ENCODE peak calls at places on chromosomes 7 and 10, in eight cellular contexts. M is CD8-positive, alpha-beta T cell; G is uterus; K is left ventricle myocardium inferior; I is A673; A is neural progenitor cell; L is heart right ventricle; E is upper lobe of right lung. V is an unnamed sample.

GRCh38 chr10:45460235-45460878 is 86.3 kb downstream of the ALOX5 start:
- DNase-seq in E (no peak), K (no peak), I (no peak), G (no peak), L (no peak), M (no peak), A (no peak), V (no peak)

GRCh38 chr7:78296689-78297371 is 498.3 kb downstream of the PHTF2 start:
- DNase-seq in A (no peak), M (no peak), I (no peak), L (no peak), E (no peak), G (no peak), K (no peak), V (no peak)

GRCh38 chr7:106309352-106309751 is 24.6 kb upstream of the NAMPT start:
- DNase-seq in I (no peak), G (no peak), K (no peak), M (no peak), E (no peak), L (no peak), A (no peak), V (no peak)

GRCh38 chr7:1298938-1299885 is 66.5 kb downstream of the UNCX start:
- DNase-seq in K (no peak), G (no peak), I (no peak), L (no peak), M (no peak), A (no peak), E (no peak), V (no peak)

GRCh38 chr10:78898341-78899097 is 170.2 kb upstream of the ZMIZ1 start:
- DNase-seq in E (no peak), G (no peak), M (no peak), K (no peak), L (no peak), I (no peak), A (no peak), V (no peak)

GRCh38 chr7:7566651-7567611 is at the start of gene MIOS:
- DNase-seq in L (peak), E (peak), A (peak), I (peak), M (peak), G (peak), K (peak), V (peak)

GRCh38 chr7:84538268-84538667 is 343.7 kb upstream of the SEMA3A start:
- DNase-seq in G (no peak), I (no peak), K (no peak), A (no peak), M (no peak), L (no peak), E (no peak), V (no peak)

GRCh38 chr7:158077441-158077840 is 510.2 kb downstream of the PTPRN2 start:
- DNase-seq in L (no peak), I (no peak), E (peak), K (no peak), M (no peak), G (no peak), A (no peak), V (no peak)

GRCh38 chr7:127383123-127383835 is 9.2 kb downstream of the ZNF800 start:
- DNase-seq in K (no peak), I (peak), M (no peak), E (no peak), L (no peak), G (no peak), A (no peak), V (no peak)

GRCh38 chr7:96034940-96035727 is 262.8 kb downstream of the DYNC1I1 start:
- DNase-seq in A (no peak), K (no peak), I (no peak), G (no peak), M (no peak), L (no peak), E (no peak), V (no peak)

GRCh38 chr10:118672766-118673715 is 77.6 kb upstream of the PRLHR start:
- DNase-seq in E (no peak), L (no peak), G (no peak), K (no peak), I (no peak), M (no peak), A (no peak), V (no peak)

GRCh38 chr7:5424689-5425506 is 1.3 kb upstream of the TNRC18 start:
- DNase-seq in M (no peak), I (peak), K (peak), E (peak), L (peak), G (peak), A (peak), V (no peak)

GRCh38 chr7:963236-964078 is 9.0 kb upstream of the ADAP1 start:
- DNase-seq in G (no peak), M (no peak), E (peak), K (peak), L (peak), I (no peak), A (peak), V (no peak)

GRCh38 chr7:148572067-148572522 is 18.5 kb upstream of the C7orf33 start:
- DNase-seq in I (no peak), L (no peak), K (no peak), A (no peak), M (no peak), E (no peak), G (no peak), V (no peak)

GRCh38 chr10:88670497-88670896 is 6.3 kb downstream of the LIPF start:
- DNase-seq in G (no peak), K (no peak), A (no peak), I (no peak), M (no peak), L (no peak), E (no peak), V (no peak)

GRCh38 chr10:104642311-104643022 is 1.4 kb downstream of the SORCS3 start:
- DNase-seq in M (no peak), I (peak), K (no peak), L (peak), A (peak), E (no peak), G (no peak), V (no peak)

GRCh38 chr7:148275359-148275890 is 315.1 kb upstream of the C7orf33 start:
- DNase-seq in G (no peak), A (no peak), I (no peak), K (no peak), L (no peak), E (no peak), M (no peak), V (no peak)

GRCh38 chr10:11176746-11177145 is 159.1 kb downstream of the CELF2 start:
- DNase-seq in L (no peak), A (no peak), K (no peak), E (no peak), M (no peak), I (no peak), G (no peak), V (no peak)

GRCh38 chr10:4038000-4038399 is 253.0 kb upstream of the KLF6 start:
- DNase-seq in K (no peak), E (no peak), A (no peak), L (no peak), G (no peak), I (no peak), M (no peak), V (no peak)

GRCh38 chr7:27167916-27168264 is 2.6 kb upstream of the HOXA9 start:
- DNase-seq in A (no peak), G (peak), L (no peak), K (no peak), E (no peak), I (no peak), M (no peak), V (no peak)

GRCh38 chr7:97835296-97836138 is 36.7 kb downstream of the ASNS start:
- DNase-seq in E (no peak), G (peak), K (peak), M (peak), L (peak), A (peak), I (peak), V (peak)

GRCh38 chr7:39700932-39701331 is 77.6 kb downstream of the RALA start:
- DNase-seq in E (peak), L (peak), M (no peak), K (peak), I (no peak), A (no peak), G (no peak), V (no peak)

GRCh38 chr7:147145194-147145593 is 1028.6 kb downstream of the CNTNAP2 start:
- DNase-seq in E (no peak), K (no peak), M (no peak), G (no peak), I (no peak), L (no peak), A (no peak), V (no peak)

GRCh38 chr7:43135129-43135528 is 22.7 kb downstream of the HECW1 start:
- DNase-seq in E (no peak), G (no peak), I (no peak), A (no peak), K (no peak), M (no peak), L (no peak), V (no peak)

GRCh38 chr7:4837814-4838625 is 23.8 kb downstream of the PAPOLB start:
- DNase-seq in I (no peak), G (no peak), A (peak), M (no peak), E (peak), L (peak), K (no peak), V (no peak)

GRCh38 chr7:87564290-87564963 is 36.3 kb downstream of the ABCB1 start:
- DNase-seq in A (peak), G (no peak), E (no peak), M (no peak), L (no peak), I (peak), K (no peak), V (no peak)
- TF ChIP-seq CTCF in A (peak), G (no peak), E (peak), M (peak), L (no peak), I (peak), K (peak), V (peak)

GRCh38 chr7:129110575-129111376 is 33.7 kb upstream of the TSPAN33 start:
- DNase-seq in M (no peak), A (peak), L (no peak), E (no peak), G (no peak), I (peak), K (no peak), V (no peak)
- H3K27ac ChIP-seq in M (no peak), A (peak), L (no peak), E (no peak), G (no peak), I (peak), K (no peak), V (no peak)

GRCh38 chr7:142863891-142864685 is 9.2 kb downstream of the EPHB6 start:
- DNase-seq in G (no peak), A (no peak), I (no peak), K (no peak), E (peak), L (no peak), M (no peak), V (no peak)
- TF ChIP-seq CTCF in G (no peak), A (no peak), I (no peak), K (no peak), E (no peak), L (no peak), M (no peak), V (no peak)

DNA sequence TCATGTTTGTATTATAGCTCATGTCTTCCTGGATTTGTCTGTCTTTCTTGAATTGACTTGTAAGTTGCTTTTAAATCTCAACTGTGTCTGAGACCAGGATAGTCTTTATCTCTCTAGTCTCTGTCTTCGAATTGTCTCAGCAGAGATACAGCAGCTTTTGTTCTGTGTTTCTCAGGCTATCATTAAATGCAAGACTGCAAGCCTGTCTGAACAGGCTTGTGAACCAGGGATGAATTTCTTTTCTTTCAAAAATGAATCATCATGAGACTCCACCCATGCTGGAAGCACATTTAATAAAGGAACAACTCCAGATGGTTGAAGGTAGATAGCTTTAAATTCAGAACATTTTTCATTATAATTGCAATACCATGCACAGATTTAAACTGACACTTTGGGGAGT is 155.8 kb downstream of the SEC23IP start:
- DNase-seq in M (no peak), K (no peak), A (no peak), G (no peak), I (no peak), L (no peak), E (no peak), V (no peak)
- H3K27ac ChIP-seq in M (no peak), K (no peak), A (no peak), G (no peak), I (no peak), L (no peak), E (no peak), V (no peak)

GRCh38 chr7:99615989-99616358 is 772 bp upstream of the ZSCAN25 start:
- DNase-seq in M (no peak), I (no peak), K (no peak), L (no peak), E (no peak), G (no peak), A (no peak), V (no peak)

GRCh38 chr7:99617187-99617781 is 538 bp downstream of the ZSCAN25 start:
- DNase-seq in M (no peak), A (peak), I (no peak), E (no peak), K (no peak), G (no peak), L (no peak), V (no peak)

GRCh38 chr7:99618726-99619125 is 2.0 kb downstream of the ZSCAN25 start:
- DNase-seq in A (no peak), E (no peak), M (no peak), L (no peak), G (no peak), I (no peak), K (no peak), V (no peak)

GRCh38 chr7:99616359-99617186 is at the start of gene ZSCAN25:
- DNase-seq in I (peak), G (peak), A (peak), L (peak), E (peak), M (peak), K (peak), V (peak)

GRCh38 chr7:99614495-99614894 is 2.3 kb upstream of the ZSCAN25 start:
- DNase-seq in M (no peak), E (no peak), G (no peak), K (no peak), A (no peak), L (no peak), I (no peak), V (no peak)
- TF ChIP-seq CTCF in M (no peak), E (no peak), G (no peak), K (no peak), A (no peak), L (no peak), I (no peak), V (no peak)

GRCh38 chr7:87038993-87039716 is 20.3 kb downstream of the ELAPOR2 start:
- DNase-seq in G (no peak), L (no peak), M (no peak), E (no peak), K (no peak), A (no peak), I (no peak), V (no peak)
- H3K27ac ChIP-seq in G (peak), L (peak), M (no peak), E (peak), K (no peak), A (peak), I (no peak), V (no peak)

GRCh38 chr7:77293046-77293445 is 93.4 kb upstream of the FGL2 start:
- DNase-seq in E (no peak), M (no peak), A (no peak), K (no peak), G (no peak), L (no peak), I (no peak), V (no peak)
- TF ChIP-seq CTCF in E (no peak), M (no peak), A (peak), K (peak), G (no peak), L (no peak), I (no peak), V (no peak)

GRCh38 chr7:24972166-24972477 is 7.9 kb downstream of the OSBPL3 start:
- DNase-seq in I (no peak), M (no peak), G (no peak), L (no peak), A (no peak), E (no peak), K (no peak), V (no peak)

GRCh38 chr7:24972991-24973390 is 7.0 kb downstream of the OSBPL3 start:
- DNase-seq in E (no peak), M (no peak), K (no peak), G (no peak), I (no peak), L (no peak), A (no peak), V (no peak)

GRCh38 chr7:24970676-24971075 is 9.3 kb downstream of the OSBPL3 start:
- DNase-seq in M (no peak), K (no peak), I (no peak), G (no peak), L (no peak), E (no peak), A (no peak), V (no peak)

GRCh38 chr7:24974026-24974832 is 5.7 kb downstream of the OSBPL3 start:
- DNase-seq in I (no peak), M (no peak), A (no peak), L (no peak), K (no peak), G (no peak), E (no peak), V (no peak)

GRCh38 chr7:24971333-24972165 is 8.4 kb downstream of the OSBPL3 start:
- DNase-seq in M (no peak), A (no peak), G (no peak), K (no peak), E (no peak), I (no peak), L (no peak), V (no peak)
- H3K27ac ChIP-seq in M (no peak), A (no peak), G (no peak), K (no peak), E (no peak), I (no peak), L (no peak), V (no peak)

GRCh38 chr10:19946245-19946644 is 130.0 kb downstream of the PLXDC2 start:
- DNase-seq in L (no peak), M (no peak), G (no peak), I (no peak), K (no peak), A (no peak), E (no peak), V (no peak)
- TF ChIP-seq CTCF in L (no peak), M (no peak), G (no peak), I (no peak), K (no peak), A (no peak), E (no peak), V (no peak)

DNA sequence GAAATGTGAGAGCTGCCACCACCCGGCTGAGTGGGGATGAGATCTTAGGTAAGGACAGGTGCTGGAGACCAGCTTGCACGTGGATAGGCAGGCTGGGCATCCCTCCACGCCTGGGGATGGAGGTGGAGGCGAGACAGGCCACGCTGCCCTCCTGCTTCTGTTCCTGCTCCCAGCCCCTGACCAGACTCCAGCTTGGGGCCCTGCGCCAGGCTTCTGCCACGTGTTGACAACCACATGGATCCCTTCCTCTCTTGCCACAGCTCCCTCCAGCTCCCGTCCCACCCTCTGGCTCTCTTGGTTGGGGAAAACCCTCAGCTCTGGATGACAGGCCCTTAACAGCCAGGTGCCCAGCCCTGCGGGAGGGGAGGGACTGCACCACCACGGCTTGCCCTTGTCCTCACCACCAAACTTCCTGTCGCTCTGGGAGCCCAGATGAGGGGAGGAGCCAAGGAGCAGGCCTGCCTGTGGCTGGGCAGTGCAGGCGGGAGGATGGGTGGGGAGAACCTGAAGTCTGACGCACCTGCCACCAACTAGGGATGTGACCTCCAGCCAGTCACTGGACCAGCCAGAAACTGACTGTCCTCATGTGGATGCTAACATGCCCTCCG is 36.0 kb downstream of the KCNH2 start:
- DNase-seq in L (peak), M (no peak), K (peak), E (peak), A (no peak), I (no peak), G (no peak), V (peak)
- H3K27ac ChIP-seq in L (peak), M (no peak), K (peak), E (no peak), A (no peak), I (no peak), G (no peak), V (no peak)